ENCODE peak calls at places on chromosomes 16 and 17, in five cellular contexts. One of them, this sample, is unnamed.

GRCh38 chr17:72790194-72790593 is 302.3 kb downstream of the SLC39A11 start:
- DNase-seq in T-helper 17 cell: no peak
- DNase-seq in AG09309: no peak
- DNase-seq in GM12864: no peak
- DNase-seq in GM04503: no peak
- DNase-seq in this sample: no peak

GRCh38 chr17:52537368-52537767 is 378.9 kb upstream of the CA10 start:
- DNase-seq in T-helper 17 cell: no peak
- DNase-seq in AG09309: no peak
- DNase-seq in GM12864: no peak
- DNase-seq in GM04503: no peak
- DNase-seq in this sample: no peak

GRCh38 chr17:72726936-72727335 is 365.6 kb downstream of the SLC39A11 start:
- DNase-seq in T-helper 17 cell: no peak
- DNase-seq in AG09309: no peak
- DNase-seq in GM12864: peak; percentile 61
- DNase-seq in GM04503: no peak
- DNase-seq in this sample: peak; percentile 61

GRCh38 chr17:80786470-80786869 is 205.2 kb upstream of the CHMP6 start:
- DNase-seq in T-helper 17 cell: no peak
- DNase-seq in AG09309: no peak
- DNase-seq in GM12864: no peak
- DNase-seq in GM04503: no peak
- DNase-seq in this sample: no peak

GRCh38 chr17:73042809-73043685 is 49.4 kb downstream of the SLC39A11 start:
- DNase-seq in T-helper 17 cell: no peak
- DNase-seq in AG09309: no peak
- DNase-seq in GM12864: no peak
- DNase-seq in GM04503: no peak
- DNase-seq in this sample: no peak

GRCh38 chr17:74512624-74513084 is 18.6 kb downstream of the CD300LB start:
- DNase-seq in T-helper 17 cell: no peak
- DNase-seq in AG09309: peak; percentile 55
- DNase-seq in GM12864: no peak
- DNase-seq in GM04503: no peak
- DNase-seq in this sample: peak; percentile 26

GRCh38 chr17:76968707-76969597 is 100.7 kb downstream of the MGAT5B start:
- DNase-seq in T-helper 17 cell: peak; percentile 40
- DNase-seq in AG09309: no peak
- DNase-seq in GM12864: no peak
- DNase-seq in GM04503: no peak
- DNase-seq in this sample: no peak

GRCh38 chr17:17491031-17491471 is 5.1 kb downstream of the RASD1 start:
- DNase-seq in T-helper 17 cell: no peak
- DNase-seq in AG09309: no peak
- DNase-seq in GM12864: no peak
- DNase-seq in GM04503: no peak
- DNase-seq in this sample: no peak

GRCh38 chr16:65126845-65127624 is 5.2 kb upstream of the CDH11 start:
- DNase-seq in T-helper 17 cell: no peak
- DNase-seq in AG09309: no peak
- DNase-seq in GM12864: no peak
- DNase-seq in GM04503: no peak
- DNase-seq in this sample: no peak

GRCh38 chr16:74563828-74564263 is 43.1 kb downstream of the GLG1 start:
- DNase-seq in T-helper 17 cell: no peak
- DNase-seq in AG09309: no peak
- DNase-seq in GM12864: no peak
- DNase-seq in GM04503: no peak
- DNase-seq in this sample: no peak

GRCh38 chr16:50884066-50884860 is 142.4 kb downstream of the CYLD start:
- DNase-seq in T-helper 17 cell: peak; percentile 12
- DNase-seq in AG09309: no peak
- DNase-seq in GM12864: no peak
- DNase-seq in GM04503: no peak
- DNase-seq in this sample: no peak

GRCh38 chr16:50747206-50747956 is 5.5 kb downstream of the CYLD start:
- DNase-seq in T-helper 17 cell: no peak
- DNase-seq in AG09309: no peak
- DNase-seq in GM12864: peak; percentile 33
- DNase-seq in GM04503: no peak
- DNase-seq in this sample: peak; percentile 57

This sample was measured in GM12878.